ENCODE peak calls at places on chromosome 16, in eight cellular contexts. B, P, T, A, U, C, O and I are unnamed samples.
A peak's percentile ranks its signal among the peaks of the same experiment; 100 is the strongest.

GRCh38 chr16:56614549-56614991 is 6.2 kb downstream of the MT2A start:
- DNase-seq in B (no peak), P (no peak), T (no peak), A (no peak), U (no peak), C (no peak), O (no peak), I (no peak)

GRCh38 chr16:53945996-53946395 is 242.0 kb downstream of the FTO start:
- DNase-seq in B (peak; percentile 36), P (no peak), T (no peak), A (peak; percentile 69), U (no peak), C (no peak), O (no peak), I (no peak)

GRCh38 chr16:11669380-11670146 is 1.3 kb downstream of the SNN start:
- DNase-seq in B (no peak), P (peak; percentile 54), T (no peak), A (no peak), U (peak; percentile 33), C (no peak), O (peak; percentile 47), I (peak; percentile 52)

GRCh38 chr16:56382459-56382858 is 42.9 kb downstream of the AMFR start:
- DNase-seq in B (no peak), P (no peak), T (no peak), A (no peak), U (no peak), C (no peak), O (no peak), I (no peak)

GRCh38 chr16:51243836-51244483 is 92.9 kb upstream of the SALL1 start:
- DNase-seq in B (peak; percentile 88), P (peak; percentile 54), T (no peak), A (no peak), U (no peak), C (no peak), O (no peak), I (peak; percentile 30)

GRCh38 chr16:57299009-57299718 is 14.7 kb upstream of the PLLP start:
- DNase-seq in B (no peak), P (peak; percentile 72), T (no peak), A (peak; percentile 87), U (no peak), C (peak; percentile 26), O (no peak), I (peak; percentile 54)

GRCh38 chr16:30738984-30739951 is 9.0 kb upstream of the PHKG2 start:
- DNase-seq in B (no peak), P (no peak), T (no peak), A (no peak), U (no peak), C (no peak), O (no peak), I (no peak)

GRCh38 chr16:58459344-58460218 is 40.4 kb upstream of the NDRG4 start:
- DNase-seq in B (no peak), P (peak; percentile 78), T (no peak), A (peak; percentile 14), U (no peak), C (no peak), O (no peak), I (no peak)

GRCh38 chr16:85227924-85228462 is 115.7 kb upstream of the CIBAR2 start:
- DNase-seq in B (no peak), P (no peak), T (no peak), A (peak; percentile 62), U (no peak), C (no peak), O (no peak), I (no peak)

GRCh38 chr16:81928975-81929374 is 82.3 kb downstream of the SDR42E1 start:
- DNase-seq in B (no peak), P (no peak), T (no peak), A (peak; percentile 2), U (no peak), C (no peak), O (no peak), I (no peak)

GRCh38 chr16:35306915-35307314 is 1847.5 kb downstream of the TP53TG3F start:
- DNase-seq in B (no peak), P (no peak), T (no peak), A (no peak), U (no peak), C (no peak), O (no peak), I (no peak)

GRCh38 chr16:84859681-84860080 is 39.9 kb downstream of the CRISPLD2 start:
- DNase-seq in B (no peak), P (no peak), T (no peak), A (no peak), U (no peak), C (no peak), O (no peak), I (no peak)

GRCh38 chr16:86751081-86752030 is 173.0 kb downstream of the FOXL1 start:
- DNase-seq in B (no peak), P (no peak), T (no peak), A (peak; percentile 50), U (no peak), C (peak; percentile 37), O (no peak), I (no peak)

GRCh38 chr16:57472665-57473060 is 10.2 kb downstream of the POLR2C start:
- DNase-seq in B (no peak), P (no peak), T (no peak), A (no peak), U (no peak), C (no peak), O (no peak), I (no peak)

GRCh38 chr16:56317998-56318912 is 107.1 kb downstream of the AMFR start:
- DNase-seq in B (peak; percentile 74), P (peak; percentile 78), T (peak; percentile 58), A (peak; percentile 90), U (peak; percentile 3), C (peak; percentile 82), O (peak; percentile 37), I (peak; percentile 81)

GRCh38 chr16:47175152-47175551 is 31.4 kb upstream of the NETO2 start:
- DNase-seq in B (no peak), P (no peak), T (no peak), A (no peak), U (no peak), C (no peak), O (no peak), I (no peak)

GRCh38 chr16:15986261-15986660 is 36.8 kb downstream of the ABCC1 start:
- DNase-seq in B (no peak), P (no peak), T (no peak), A (no peak), U (no peak), C (no peak), O (no peak), I (no peak)

GRCh38 chr16:80746231-80746630 is 58.2 kb downstream of the CDYL2 start:
- DNase-seq in B (no peak), P (no peak), T (no peak), A (no peak), U (no peak), C (no peak), O (no peak), I (no peak)

GRCh38 chr16:27374794-27375499 is 27.0 kb upstream of the IL21R start:
- DNase-seq in B (peak; percentile 45), P (peak; percentile 62), T (peak; percentile 30), A (peak; percentile 96), U (peak; percentile 90), C (peak; percentile 60), O (peak; percentile 28), I (peak; percentile 50)

DNA sequence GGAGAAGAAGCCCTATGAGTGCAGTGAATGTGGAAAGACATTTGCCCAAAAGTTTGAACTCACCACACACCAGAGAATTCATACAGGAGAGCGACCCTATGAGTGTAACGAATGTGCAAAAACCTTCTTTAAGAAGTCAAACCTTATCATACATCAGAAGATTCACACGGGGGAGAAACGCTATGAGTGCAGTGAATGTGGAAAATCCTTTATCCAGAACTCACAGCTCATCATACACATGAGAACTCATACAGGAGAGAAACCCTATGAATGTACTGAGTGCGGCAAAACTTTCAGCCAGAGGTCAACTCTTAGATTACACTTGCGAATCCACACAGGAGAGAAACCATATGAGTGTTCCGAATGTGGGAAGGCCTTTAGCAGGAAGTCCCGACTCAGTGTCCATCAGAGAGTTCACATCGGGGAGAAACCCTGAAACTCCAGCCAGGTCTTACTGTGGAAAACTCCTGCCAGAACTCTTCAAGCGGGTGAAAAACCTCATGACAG is 21.6 kb downstream of the ZFP1 start:
- DNase-seq in B (no peak), P (no peak), T (no peak), A (no peak), U (no peak), C (no peak), O (no peak), I (no peak)
- H3K9me3 ChIP-seq in B (peaks cover 1% of the 10 kb centered on the region), P (peaks cover 8% of the 10 kb centered on the region), T (peaks cover 76% of the 10 kb centered on the region), A (peaks cover 8% of the 10 kb centered on the region), U (peaks cover 56% of the 10 kb centered on the region), C (peaks cover 21% of the 10 kb centered on the region), O (peaks cover 70% of the 10 kb centered on the region), I (no peaks in the 10 kb centered on the region)

DNA sequence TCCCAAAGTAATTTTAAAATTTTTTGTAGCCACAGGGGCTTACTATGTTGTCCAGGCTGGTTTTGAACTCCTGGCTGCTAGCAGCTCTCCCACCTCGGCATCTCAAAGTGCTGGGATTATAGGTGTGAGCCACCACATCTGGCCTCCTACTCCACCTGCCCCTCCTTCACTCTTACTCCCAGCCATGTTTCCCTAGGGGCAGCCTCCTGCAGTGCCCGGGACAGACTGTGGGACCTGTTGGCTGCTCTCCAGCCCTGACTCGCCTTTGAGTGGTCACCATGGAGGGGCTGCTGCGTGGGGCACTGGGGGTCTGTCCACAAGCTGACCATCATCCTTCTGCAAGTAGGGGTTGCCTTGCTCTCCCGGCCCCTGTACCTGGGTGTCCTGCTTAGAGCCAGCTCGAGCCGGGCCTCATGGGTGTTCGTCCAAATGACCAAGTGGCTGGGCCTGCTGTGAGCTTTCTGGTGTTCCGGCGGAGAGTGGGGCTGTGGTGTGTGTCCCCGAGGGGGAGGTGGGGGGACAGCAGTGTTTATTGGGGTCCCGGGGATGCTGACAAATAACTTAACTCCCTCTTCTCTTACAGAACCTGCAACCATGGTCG is 16.6 kb downstream of the SPIRE2 start:
- DNase-seq in B (no peak), P (no peak), T (no peak), A (no peak), U (no peak), C (no peak), O (no peak), I (no peak)
- H3K27ac ChIP-seq in B (no peak overlapping the region), P (no peak overlapping the region), T (no peak overlapping the region), A (no peak overlapping the region), U (no peak overlapping the region), C (no peak overlapping the region), O (no peak overlapping the region), I (no peak overlapping the region)

DNA sequence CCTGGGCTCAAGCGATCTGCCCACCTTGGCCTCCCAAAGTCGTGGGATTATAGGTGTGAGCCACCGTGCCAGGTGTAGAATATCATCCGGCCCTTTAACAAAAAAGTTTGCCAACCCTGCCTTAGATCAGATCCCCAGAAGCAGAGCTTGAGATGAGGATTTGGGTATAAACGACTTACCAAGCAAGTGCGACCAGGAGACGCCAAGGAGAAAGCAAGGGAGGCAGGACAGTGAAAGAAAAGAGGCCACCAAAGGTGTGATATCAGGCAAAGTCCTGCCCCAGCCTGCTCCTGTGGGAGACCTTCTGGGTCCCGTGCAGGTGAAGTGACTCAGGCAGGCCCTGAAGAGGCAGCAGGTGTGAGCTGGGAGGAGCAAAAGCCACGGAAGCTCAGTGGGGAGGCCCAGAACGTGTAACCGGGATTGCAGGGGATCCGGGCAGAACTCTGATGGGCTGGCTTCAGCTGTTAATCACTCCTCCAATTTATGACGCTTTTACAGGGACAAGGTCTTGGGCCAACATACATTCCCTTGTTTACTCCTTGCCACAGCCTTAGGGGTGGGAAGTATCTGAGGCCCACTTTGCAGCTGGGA is 14.1 kb upstream of the CALB2 start:
- DNase-seq in B (no peak), P (no peak), T (no peak), A (no peak), U (no peak), C (no peak), O (no peak), I (no peak)
- H3K27me3 ChIP-seq in B (no peaks in the 10 kb centered on the region), P (no peaks in the 10 kb centered on the region), T (peaks cover 1% of the 10 kb centered on the region), A (no peaks in the 10 kb centered on the region), U (peaks cover 2% of the 10 kb centered on the region), C (no peaks in the 10 kb centered on the region), O (no peaks in the 10 kb centered on the region), I (no peaks in the 10 kb centered on the region)

GRCh38 chr16:59645194-59645593 is 911.1 kb upstream of the GOT2 start:
- DNase-seq in B (no peak), P (no peak), T (no peak), A (no peak), U (no peak), C (no peak), O (no peak), I (no peak)
- H3K9me3 ChIP-seq in B (peaks cover 2% of the 10 kb centered on the region), P (peaks cover 4% of the 10 kb centered on the region), T (peaks cover 8% of the 10 kb centered on the region), A (peaks cover 8% of the 10 kb centered on the region), U (no peaks in the 10 kb centered on the region), C (no peaks in the 10 kb centered on the region), O (no peaks in the 10 kb centered on the region), I (no peaks in the 10 kb centered on the region)